ENCODE peak calls at places on chromosome 22, in five cellular contexts. One of them, this sample, is unnamed.

GRCh38 chr22:19400881-19401280 is 30.7 kb downstream of the HIRA start:
- DNase-seq in ACHN: no peak
- DNase-seq in activated T-cell treated with anti-CD3 and anti-CD28 coated beads for 24 hours: no peak
- DNase-seq in Caco-2: no peak
- DNase-seq in head of caudate nucleus: no peak
- DNase-seq in this sample: no peak

GRCh38 chr22:23066200-23067022 is 3.9 kb upstream of the GNAZ start:
- DNase-seq in head of caudate nucleus: peak; percentile 2
- DNase-seq in activated T-cell treated with anti-CD3 and anti-CD28 coated beads for 24 hours: no peak
- DNase-seq in ACHN: no peak
- DNase-seq in Caco-2: no peak
- DNase-seq in this sample: no peak

GRCh38 chr22:23392420-23393121 is 187.5 kb downstream of the IGLL1 start:
- DNase-seq in Caco-2: no peak
- DNase-seq in ACHN: no peak
- DNase-seq in activated T-cell treated with anti-CD3 and anti-CD28 coated beads for 24 hours: no peak
- DNase-seq in head of caudate nucleus: no peak
- DNase-seq in this sample: no peak

GRCh38 chr22:22878801-22879674 is 8.6 kb upstream of the IGLL5 start:
- DNase-seq in Caco-2: no peak
- DNase-seq in head of caudate nucleus: no peak
- DNase-seq in ACHN: no peak
- DNase-seq in activated T-cell treated with anti-CD3 and anti-CD28 coated beads for 24 hours: no peak
- DNase-seq in this sample: no peak

GRCh38 chr22:43567691-43568308 is 156.0 kb downstream of the MPPED1 start:
- DNase-seq in Caco-2: no peak
- DNase-seq in activated T-cell treated with anti-CD3 and anti-CD28 coated beads for 24 hours: no peak
- DNase-seq in ACHN: no peak
- DNase-seq in head of caudate nucleus: no peak
- DNase-seq in this sample: peak; percentile 29

GRCh38 chr22:24937114-24937513 is 9.4 kb downstream of the LHFPL7 start:
- DNase-seq in activated T-cell treated with anti-CD3 and anti-CD28 coated beads for 24 hours: no peak
- DNase-seq in head of caudate nucleus: no peak
- DNase-seq in ACHN: peak; percentile 31
- DNase-seq in Caco-2: no peak
- DNase-seq in this sample: peak; percentile 34

GRCh38 chr22:36027960-36028645 is 521 bp downstream of the RBFOX2 start:
- DNase-seq in Caco-2: peak; percentile 41
- DNase-seq in activated T-cell treated with anti-CD3 and anti-CD28 coated beads for 24 hours: no peak
- DNase-seq in ACHN: no peak
- DNase-seq in head of caudate nucleus: peak; percentile 45
- DNase-seq in this sample: peak; percentile 86

GRCh38 chr22:20011123-20011992 is 5.3 kb downstream of the ARVCF start:
- DNase-seq in activated T-cell treated with anti-CD3 and anti-CD28 coated beads for 24 hours: no peak
- DNase-seq in Caco-2: no peak
- DNase-seq in ACHN: no peak
- DNase-seq in head of caudate nucleus: no peak
- DNase-seq in this sample: no peak

GRCh38 chr22:30263883-30264282 is 2.8 kb downstream of the OSM start:
- DNase-seq in head of caudate nucleus: no peak
- DNase-seq in activated T-cell treated with anti-CD3 and anti-CD28 coated beads for 24 hours: no peak
- DNase-seq in Caco-2: no peak
- DNase-seq in ACHN: no peak
- DNase-seq in this sample: no peak

GRCh38 chr22:46985507-46985882 is 223.0 kb downstream of the TBC1D22A start:
- DNase-seq in activated T-cell treated with anti-CD3 and anti-CD28 coated beads for 24 hours: no peak
- DNase-seq in Caco-2: no peak
- DNase-seq in head of caudate nucleus: no peak
- DNase-seq in ACHN: no peak
- DNase-seq in this sample: no peak

GRCh38 chr22:49943405-49943765 is 17.2 kb upstream of the PIM3 start:
- DNase-seq in Caco-2: no peak
- DNase-seq in ACHN: no peak
- DNase-seq in head of caudate nucleus: no peak
- DNase-seq in activated T-cell treated with anti-CD3 and anti-CD28 coated beads for 24 hours: no peak
- DNase-seq in this sample: no peak

GRCh38 chr22:32079110-32080089 is 36.3 kb downstream of the SLC5A1 start:
- DNase-seq in head of caudate nucleus: no peak
- DNase-seq in ACHN: peak; percentile 91
- DNase-seq in activated T-cell treated with anti-CD3 and anti-CD28 coated beads for 24 hours: no peak
- DNase-seq in Caco-2: peak; percentile 72
- DNase-seq in this sample: peak; percentile 87

GRCh38 chr22:23353696-23354095 is 173.4 kb downstream of the BCR start:
- DNase-seq in head of caudate nucleus: no peak
- DNase-seq in activated T-cell treated with anti-CD3 and anti-CD28 coated beads for 24 hours: no peak
- DNase-seq in ACHN: no peak
- DNase-seq in Caco-2: no peak
- DNase-seq in this sample: no peak

GRCh38 chr22:38828191-38828590 is 15.6 kb downstream of the NPTXR start:
- DNase-seq in Caco-2: no peak
- DNase-seq in activated T-cell treated with anti-CD3 and anti-CD28 coated beads for 24 hours: no peak
- DNase-seq in head of caudate nucleus: no peak
- DNase-seq in ACHN: no peak
- DNase-seq in this sample: no peak

GRCh38 chr22:41288245-41288946 is 2.4 kb upstream of the RANGAP1 start:
- DNase-seq in ACHN: peak; percentile 80
- DNase-seq in head of caudate nucleus: no peak
- DNase-seq in activated T-cell treated with anti-CD3 and anti-CD28 coated beads for 24 hours: no peak
- DNase-seq in Caco-2: peak; percentile 77
- DNase-seq in this sample: peak; percentile 67

GRCh38 chr22:19037282-19038163 is 84.7 kb downstream of the DGCR2 start:
- DNase-seq in Caco-2: no peak
- DNase-seq in activated T-cell treated with anti-CD3 and anti-CD28 coated beads for 24 hours: no peak
- DNase-seq in head of caudate nucleus: no peak
- DNase-seq in ACHN: no peak
- DNase-seq in this sample: no peak

GRCh38 chr22:50612168-50612714 is 11.6 kb downstream of the MAPK8IP2 start:
- DNase-seq in activated T-cell treated with anti-CD3 and anti-CD28 coated beads for 24 hours: no peak
- DNase-seq in Caco-2: no peak
- DNase-seq in head of caudate nucleus: no peak
- DNase-seq in ACHN: no peak
- DNase-seq in this sample: no peak

GRCh38 chr22:19855504-19856409 is 1.1 kb upstream of the GNB1L start:
- DNase-seq in head of caudate nucleus: peak; percentile 45
- DNase-seq in Caco-2: peak; percentile 47
- DNase-seq in activated T-cell treated with anti-CD3 and anti-CD28 coated beads for 24 hours: peak; percentile 60
- DNase-seq in ACHN: peak; percentile 42
- DNase-seq in this sample: peak; percentile 67

GRCh38 chr22:44378380-44378779 is 65.6 kb upstream of the SHISAL1 start:
- DNase-seq in ACHN: no peak
- DNase-seq in head of caudate nucleus: no peak
- DNase-seq in activated T-cell treated with anti-CD3 and anti-CD28 coated beads for 24 hours: no peak
- DNase-seq in Caco-2: no peak
- DNase-seq in this sample: no peak

GRCh38 chr22:48841881-48842582 is 985.6 kb downstream of the BRD1 start:
- DNase-seq in activated T-cell treated with anti-CD3 and anti-CD28 coated beads for 24 hours: no peak
- DNase-seq in ACHN: no peak
- DNase-seq in head of caudate nucleus: no peak
- DNase-seq in Caco-2: no peak
- DNase-seq in this sample: no peak

GRCh38 chr22:40534379-40535188 is 101.9 kb downstream of the MRTFA start:
- DNase-seq in activated T-cell treated with anti-CD3 and anti-CD28 coated beads for 24 hours: no peak
- DNase-seq in Caco-2: no peak
- DNase-seq in head of caudate nucleus: peak; percentile 20
- DNase-seq in ACHN: peak; percentile 33
- DNase-seq in this sample: peak; percentile 63

GRCh38 chr22:24233235-24233634 is 11.6 kb downstream of the GGT5 start:
- DNase-seq in head of caudate nucleus: no peak
- DNase-seq in Caco-2: no peak
- DNase-seq in ACHN: no peak
- DNase-seq in activated T-cell treated with anti-CD3 and anti-CD28 coated beads for 24 hours: no peak
- DNase-seq in this sample: no peak

GRCh38 chr22:21016644-21017420 is 1.9 kb downstream of the P2RX6 start:
- DNase-seq in head of caudate nucleus: no peak
- DNase-seq in activated T-cell treated with anti-CD3 and anti-CD28 coated beads for 24 hours: no peak
- DNase-seq in ACHN: no peak
- DNase-seq in Caco-2: peak; percentile 21
- DNase-seq in this sample: no peak

GRCh38 chr22:45206233-45206632 is 34.5 kb downstream of the KIAA0930 start:
- DNase-seq in Caco-2: no peak
- DNase-seq in ACHN: no peak
- DNase-seq in activated T-cell treated with anti-CD3 and anti-CD28 coated beads for 24 hours: no peak
- DNase-seq in head of caudate nucleus: no peak
- DNase-seq in this sample: no peak

GRCh38 chr22:25702046-25702445 is 39.9 kb upstream of the MYO18B start:
- DNase-seq in ACHN: peak; percentile 22
- DNase-seq in Caco-2: no peak
- DNase-seq in activated T-cell treated with anti-CD3 and anti-CD28 coated beads for 24 hours: no peak
- DNase-seq in head of caudate nucleus: no peak
- DNase-seq in this sample: peak; percentile 28

GRCh38 chr22:49021926-49022815 is 805.5 kb downstream of the BRD1 start:
- DNase-seq in ACHN: no peak
- DNase-seq in Caco-2: peak; percentile 14
- DNase-seq in activated T-cell treated with anti-CD3 and anti-CD28 coated beads for 24 hours: no peak
- DNase-seq in head of caudate nucleus: no peak
- DNase-seq in this sample: no peak

GRCh38 chr22:50244420-50245213 is at the start of gene TUBGCP6:
- DNase-seq in head of caudate nucleus: peak; percentile 97
- DNase-seq in activated T-cell treated with anti-CD3 and anti-CD28 coated beads for 24 hours: peak; percentile 89
- DNase-seq in Caco-2: peak; percentile 89
- DNase-seq in ACHN: peak; percentile 92
- DNase-seq in this sample: peak; percentile 98

GRCh38 chr22:26226538-26227297 is 57.5 kb downstream of the SEZ6L start:
- DNase-seq in activated T-cell treated with anti-CD3 and anti-CD28 coated beads for 24 hours: no peak
- DNase-seq in ACHN: no peak
- DNase-seq in head of caudate nucleus: no peak
- DNase-seq in Caco-2: no peak
- DNase-seq in this sample: no peak

GRCh38 chr22:39351689-39352214 is 2.0 kb downstream of the SYNGR1 start:
- DNase-seq in Caco-2: no peak
- DNase-seq in ACHN: no peak
- DNase-seq in activated T-cell treated with anti-CD3 and anti-CD28 coated beads for 24 hours: no peak
- DNase-seq in head of caudate nucleus: no peak
- DNase-seq in this sample: peak; percentile 88

GRCh38 chr22:21916309-21916918 is 36.2 kb downstream of the PPM1F start:
- DNase-seq in ACHN: no peak
- DNase-seq in head of caudate nucleus: no peak
- DNase-seq in activated T-cell treated with anti-CD3 and anti-CD28 coated beads for 24 hours: no peak
- DNase-seq in Caco-2: no peak
- DNase-seq in this sample: no peak

This sample was measured in astrocyte of the hippocampus.